ENCODE peak calls at places on chromosomes 5 and 9, in four cellular contexts. Q, K, J and R are unnamed samples.

GRCh38 chr5:81247441-81247972 is 14.4 kb downstream of the CKMT2 start:
- DNase-seq in Q (peak; percentile 66), K (no peak), J (no peak), R (no peak)

GRCh38 chr9:124145903-124146575 is 111.7 kb upstream of the NEK6 start:
- DNase-seq in Q (no peak), K (no peak), J (no peak), R (no peak)

GRCh38 chr5:112419050-112419595 is at the start of gene EPB41L4A:
- DNase-seq in Q (no peak), K (peak; percentile 44), J (peak; percentile 42), R (no peak)

GRCh38 chr9:70491798-70492736 is 77.6 kb upstream of the KLF9 start:
- DNase-seq in Q (no peak), K (no peak), J (no peak), R (no peak)

GRCh38 chr5:164301708-164302107 is 796.3 kb downstream of the MAT2B start:
- DNase-seq in Q (no peak), K (no peak), J (no peak), R (no peak)

GRCh38 chr5:45260292-45260691 is 435.9 kb downstream of the HCN1 start:
- DNase-seq in Q (no peak), K (no peak), J (no peak), R (no peak)

GRCh38 chr9:133972041-133972970 is 19.8 kb downstream of the VAV2 start:
- DNase-seq in Q (no peak), K (no peak), J (no peak), R (no peak)

GRCh38 chr9:31321686-31322085 is 1062.8 kb upstream of the ACO1 start:
- DNase-seq in Q (no peak), K (no peak), J (no peak), R (no peak)

GRCh38 chr9:12817702-12818101 is 42.9 kb downstream of the LURAP1L start:
- DNase-seq in Q (peak; percentile 55), K (no peak), J (no peak), R (no peak)

GRCh38 chr5:67476531-67476930 is 279.9 kb upstream of the CD180 start:
- DNase-seq in Q (no peak), K (no peak), J (no peak), R (no peak)

GRCh38 chr5:136754216-136754615 is 388.9 kb upstream of the TRPC7 start:
- DNase-seq in Q (no peak), K (no peak), J (no peak), R (no peak)

GRCh38 chr9:133252301-133252776 is 22.7 kb downstream of the ABO start:
- DNase-seq in Q (no peak), K (no peak), J (no peak), R (no peak)

GRCh38 chr5:80083115-80083890 is 48.2 kb downstream of the THBS4 start:
- DNase-seq in Q (peak; percentile 72), K (no peak), J (peak; percentile 54), R (peak; percentile 82)

GRCh38 chr9:23662320-23662719 is 163.7 kb downstream of the ELAVL2 start:
- DNase-seq in Q (no peak), K (no peak), J (no peak), R (no peak)

GRCh38 chr9:138117101-138117750 is 239.6 kb downstream of the CACNA1B start:
- DNase-seq in Q (no peak), K (no peak), J (no peak), R (no peak)

GRCh38 chr5:56328753-56329560 is 95.8 kb upstream of the ANKRD55 start:
- DNase-seq in Q (peak; percentile 76), K (no peak), J (no peak), R (no peak)

GRCh38 chr5:152288917-152289595 is 116.0 kb downstream of the NMUR2 start:
- DNase-seq in Q (no peak), K (no peak), J (no peak), R (no peak)

GRCh38 chr5:120152472-120152871 is 311.6 kb upstream of the PRR16 start:
- DNase-seq in Q (peak; percentile 95), K (no peak), J (no peak), R (no peak)

GRCh38 chr9:99357575-99357974 is 135.5 kb downstream of the SEC61B start:
- DNase-seq in Q (no peak), K (no peak), J (no peak), R (no peak)

GRCh38 chr5:116605310-116606070 is 30.9 kb upstream of the SEMA6A start:
- DNase-seq in Q (no peak), K (no peak), J (no peak), R (no peak)

GRCh38 chr5:56516936-56517521 is 283.9 kb upstream of the ANKRD55 start:
- DNase-seq in Q (peak; percentile 29), K (no peak), J (no peak), R (no peak)

GRCh38 chr5:126793097-126793496 is 16.2 kb downstream of the LMNB1 start:
- DNase-seq in Q (no peak), K (no peak), J (no peak), R (no peak)

GRCh38 chr9:128921881-128922763 is 1.3 kb downstream of the PHYHD1 start:
- DNase-seq in Q (peak; percentile 50), K (peak; percentile 54), J (peak; percentile 80), R (peak; percentile 47)

GRCh38 chr5:149260761-149261160 is 10.9 kb upstream of the AFAP1L1 start:
- DNase-seq in Q (no peak), K (no peak), J (no peak), R (no peak)

GRCh38 chr5:9922719-9923118 is 292.6 kb upstream of the TAS2R1 start:
- DNase-seq in Q (no peak), K (no peak), J (no peak), R (no peak)

GRCh38 chr9:137032893-137033292 is 1.0 kb upstream of the FUT7 start:
- DNase-seq in Q (no peak), K (no peak), J (no peak), R (no peak)

GRCh38 chr5:27494845-27495244 is 456.5 kb upstream of the CDH9 start:
- DNase-seq in Q (no peak), K (no peak), J (no peak), R (no peak)

GRCh38 chr9:132539071-132539470 is 43.3 kb upstream of the BARHL1 start:
- DNase-seq in Q (no peak), K (no peak), J (no peak), R (no peak)

GRCh38 chr9:14752271-14752670 is 29.7 kb upstream of the CER1 start:
- DNase-seq in Q (no peak), K (no peak), J (no peak), R (no peak)

GRCh38 chr5:123371575-123372179 is 51.5 kb downstream of the CEP120 start:
- DNase-seq in Q (peak; percentile 7), K (peak; percentile 49), J (peak; percentile 55), R (no peak)

GRCh38 chr5:40106847-40107246 is 572.9 kb upstream of the PTGER4 start:
- DNase-seq in Q (no peak), K (no peak), J (no peak), R (no peak)